ENCODE peak calls at places on chromosome 11, in four cellular contexts. R is left ventricle myocardium inferior; X is CD4-positive, alpha-beta memory T cell; C is skeletal muscle cell. O is an unnamed sample.

GRCh38 chr11:96098511-96099241 is 174.8 kb upstream of the MTMR2 start:
- DNase-seq in C (no peak), R (no peak), X (no peak), O (peak)

GRCh38 chr11:3956748-3957147 is 101.3 kb downstream of the STIM1 start:
- DNase-seq in X (no peak), R (no peak), C (no peak), O (no peak)

GRCh38 chr11:125410091-125410490 is 86.0 kb downstream of the FEZ1 start:
- DNase-seq in C (no peak), R (no peak), X (no peak), O (no peak)

GRCh38 chr11:35111171-35112055 is 27.6 kb upstream of the CD44 start:
- DNase-seq in X (no peak), R (no peak), C (no peak), O (peak)

GRCh38 chr11:86620796-86621575 is 51.4 kb downstream of the ME3 start:
- DNase-seq in X (no peak), R (no peak), C (no peak), O (peak)

GRCh38 chr11:117819096-117820040 is 5.2 kb downstream of the FXYD2 start:
- DNase-seq in X (no peak), C (no peak), R (peak), O (peak)

GRCh38 chr11:117998201-117998579 is 12.0 kb downstream of the IL10RA start:
- DNase-seq in X (no peak), C (no peak), R (no peak), O (no peak)

GRCh38 chr11:107040447-107041444 is 22.5 kb upstream of the GUCY1A2 start:
- DNase-seq in C (peak), X (no peak), R (no peak), O (peak)

GRCh38 chr11:43542734-43543133 is 137.8 kb upstream of the HSD17B12 start:
- DNase-seq in C (no peak), R (no peak), X (no peak), O (no peak)

GRCh38 chr11:121595717-121596156 is 143.0 kb upstream of the SORL1-AS1 start:
- DNase-seq in C (peak), R (no peak), X (no peak), O (peak)

GRCh38 chr11:75534291-75535038 is 8.7 kb upstream of the GDPD5 start:
- DNase-seq in R (no peak), X (no peak), C (no peak), O (no peak)

GRCh38 chr11:8721740-8722139 is 39.1 kb downstream of the RPL27A start:
- DNase-seq in C (no peak), R (no peak), X (no peak), O (peak)

GRCh38 chr11:67409261-67409666 is 5.4 kb downstream of the TBC1D10C start:
- DNase-seq in X (peak), C (no peak), R (no peak), O (no peak)

GRCh38 chr11:13891911-13892310 is 70.6 kb upstream of the SPON1 start:
- DNase-seq in X (no peak), R (no peak), C (no peak), O (no peak)

GRCh38 chr11:43021466-43021865 is 290.3 kb upstream of the API5 start:
- DNase-seq in C (no peak), X (no peak), R (no peak), O (no peak)

GRCh38 chr11:47010192-47010591 is 73.6 kb downstream of the CSTPP1 start:
- DNase-seq in X (no peak), C (no peak), R (no peak), O (peak)

GRCh38 chr11:117815262-117815803 is 9.2 kb downstream of the FXYD2 start:
- DNase-seq in X (peak), C (no peak), R (no peak), O (no peak)

GRCh38 chr11:28259177-28259843 is 151.1 kb downstream of the METTL15 start:
- DNase-seq in R (no peak), X (no peak), C (no peak), O (no peak)

GRCh38 chr11:18010271-18010670 is 2.6 kb downstream of the SERGEF start:
- DNase-seq in C (no peak), X (peak), R (no peak), O (no peak)

GRCh38 chr11:121282376-121282775 is 10.2 kb upstream of the SC5D start:
- DNase-seq in C (no peak), R (no peak), X (no peak), O (no peak)

GRCh38 chr11:33017478-33017877 is 1.8 kb downstream of the DEPDC7 start:
- DNase-seq in X (no peak), R (no peak), C (no peak), O (no peak)

GRCh38 chr11:103673773-103674172 is 362.7 kb upstream of the DDI1 start:
- DNase-seq in C (no peak), R (no peak), X (no peak), O (peak)

GRCh38 chr11:33933607-33934006 is 41.7 kb upstream of the LMO2 start:
- DNase-seq in C (no peak), R (no peak), X (no peak), O (no peak)

GRCh38 chr11:40338739-40339138 is 1120.7 kb downstream of the LRRC4C start:
- DNase-seq in C (peak), R (no peak), X (no peak), O (peak)

GRCh38 chr11:76635991-76636520 is 34.5 kb downstream of the LRRC32 start:
- DNase-seq in X (no peak), C (no peak), R (no peak), O (no peak)

GRCh38 chr11:83475741-83476140 is 189.6 kb upstream of the CCDC90B start:
- DNase-seq in R (no peak), X (no peak), C (no peak), O (no peak)

GRCh38 chr11:22775248-22775647 is 54.4 kb downstream of the SVIP start:
- DNase-seq in X (no peak), R (no peak), C (no peak), O (no peak)

GRCh38 chr11:128776434-128777284 is 82.8 kb downstream of the FLI1 start:
- DNase-seq in X (peak), R (peak), C (no peak), O (peak)

GRCh38 chr11:94629741-94630140 is 62.6 kb downstream of the PIWIL4 start:
- DNase-seq in R (no peak), X (no peak), C (no peak), O (no peak)

GRCh38 chr11:115501895-115502589 is 2.2 kb downstream of the CADM1 start:
- DNase-seq in C (no peak), X (no peak), R (no peak), O (no peak)

GRCh38 chr11:17489729-17490128 is 13.1 kb upstream of the ABCC8 start:
- DNase-seq in R (no peak), X (no peak), C (no peak), O (no peak)

GRCh38 chr11:131063638-131064037 is 147.4 kb upstream of the SNX19 start:
- DNase-seq in R (no peak), X (no peak), C (no peak), O (no peak)

GRCh38 chr11:118666331-118666730 is 13.1 kb downstream of the TREH start:
- DNase-seq in R (no peak), C (no peak), X (no peak), O (no peak)

DNA sequence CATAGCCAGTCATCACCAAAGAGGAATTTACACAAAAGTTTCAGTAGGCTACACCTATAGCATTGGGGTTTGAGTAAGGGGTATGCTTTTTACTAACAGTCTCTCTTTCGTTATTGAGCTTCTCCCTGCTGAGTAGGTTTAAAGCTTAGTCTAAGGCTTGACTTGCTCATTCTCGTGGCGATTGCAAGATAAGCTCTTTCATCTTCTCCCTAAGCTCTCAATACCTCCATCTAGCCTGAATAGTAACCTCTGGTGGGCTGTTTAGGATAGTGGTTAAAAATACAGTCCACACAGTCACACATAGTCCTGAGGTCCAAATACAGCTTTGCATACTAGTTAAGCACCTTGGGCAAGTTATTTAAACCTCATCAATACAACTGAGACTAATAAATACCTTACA is 65.6 kb downstream of the IMMP1L start:
- DNase-seq in R (no peak), X (no peak), C (no peak), O (no peak)
- H3K4me3 ChIP-seq in R (no peak), X (no peak), C (no peak), O (no peak)

DNA sequence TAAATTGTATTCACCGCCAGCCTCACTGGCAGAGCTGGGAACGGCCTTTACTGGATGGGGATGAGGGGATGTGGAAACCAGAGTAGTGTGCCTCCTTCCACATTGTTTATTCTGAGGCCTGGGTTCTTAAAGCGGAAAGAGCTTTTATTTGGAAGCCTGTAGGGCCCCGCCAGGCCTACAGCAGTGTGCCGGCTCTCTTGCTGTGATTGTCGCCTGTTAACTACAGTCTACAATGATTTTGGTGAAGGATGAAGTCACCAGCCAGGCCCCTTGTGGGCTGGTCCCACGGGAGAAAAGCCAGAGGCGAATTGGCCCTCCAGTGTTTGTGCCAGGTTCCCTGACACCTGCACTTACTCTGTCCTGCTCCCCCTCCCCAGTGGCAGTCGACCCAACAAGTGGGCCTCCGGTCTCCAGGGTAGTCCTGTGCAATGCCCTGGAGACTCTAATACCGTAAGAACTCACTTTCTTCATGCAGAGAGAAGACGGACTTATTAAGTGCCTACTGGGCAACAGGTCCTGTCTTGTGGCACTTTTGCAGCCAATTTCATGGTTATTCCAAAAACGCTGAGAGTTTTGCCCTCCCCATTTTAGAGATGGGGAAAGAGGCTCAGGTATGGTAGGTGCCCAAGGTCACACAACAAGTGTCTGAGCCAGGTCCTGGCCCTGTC is 1.2 kb downstream of the MICAL2 start:
- DNase-seq in X (no peak), C (no peak), R (no peak), O (peak)
- H3K4me3 ChIP-seq in X (peak), C (peak), R (peak), O (peak)

DNA sequence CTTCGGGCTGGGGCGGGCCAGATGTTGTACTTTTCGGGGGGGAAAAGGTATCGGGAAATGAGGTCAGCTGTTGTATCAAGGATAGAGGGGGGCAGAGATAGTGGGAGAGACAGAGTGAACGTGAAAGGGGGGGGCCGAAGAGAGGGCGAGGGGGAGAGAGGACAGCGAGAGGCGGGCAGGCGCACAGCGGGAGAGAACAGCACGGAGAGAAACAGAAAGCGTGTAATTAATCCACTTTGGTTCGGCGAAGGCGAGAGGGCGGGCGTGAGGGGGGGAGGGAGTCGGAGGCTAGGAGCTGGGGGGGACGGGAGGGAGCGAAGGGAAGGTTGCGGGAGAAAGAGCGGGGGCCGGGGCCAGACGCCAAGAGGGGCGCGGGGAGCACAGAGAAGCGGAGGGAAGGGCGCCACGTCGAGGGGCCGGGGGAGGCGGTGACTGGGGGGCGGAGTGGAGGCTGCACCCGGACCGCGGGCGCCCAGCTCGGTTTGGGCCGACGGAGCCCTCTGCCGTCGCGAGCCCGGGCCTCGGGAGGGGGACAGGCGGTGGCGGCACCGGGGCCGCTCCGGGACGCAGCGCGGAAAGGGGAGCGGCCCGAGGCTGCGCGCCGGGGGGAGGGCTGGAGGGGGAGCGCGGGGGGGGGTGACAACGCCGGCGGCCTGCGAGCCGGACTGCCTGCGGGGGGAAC is 612 bp downstream of the IGF2 start:
- DNase-seq in X (no peak), C (no peak), R (no peak), O (no peak)
- H3K4me3 ChIP-seq in X (no peak), C (peak), R (peak), O (no peak)

GRCh38 chr11:122983438-122984185 is 2.0 kb upstream of the BSX start:
- DNase-seq in X (no peak), R (no peak), C (no peak), O (no peak)
- H3K4me3 ChIP-seq in X (peak), R (peak), C (peak), O (peak)

GRCh38 chr11:84720706-84721402 is 906.3 kb downstream of the DLG2 start:
- DNase-seq in R (peak), C (no peak), X (no peak), O (peak)
- H3K4me3 ChIP-seq in R (peak), C (peak), X (no peak), O (peak)

DNA sequence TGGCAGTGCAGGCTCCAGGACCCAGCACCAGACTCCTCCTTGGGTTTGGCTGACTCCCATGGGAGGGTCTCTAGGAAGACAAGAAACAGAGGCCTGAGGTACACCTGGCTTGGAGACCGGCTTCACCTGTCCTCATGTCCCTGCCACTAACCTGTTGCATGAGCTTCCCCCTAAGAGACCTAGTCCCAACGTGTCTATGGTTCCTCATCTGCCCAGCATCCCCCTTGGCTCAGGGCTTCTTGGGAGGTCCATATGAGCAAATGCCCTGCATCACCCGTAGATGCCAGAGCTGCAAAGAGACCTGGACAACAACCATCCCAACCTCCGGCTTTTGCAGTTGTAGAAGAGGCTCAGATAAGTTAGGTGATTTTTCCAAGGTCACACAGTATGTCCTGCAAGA is 123.5 kb downstream of the BUD13 start:
- DNase-seq in X (no peak), C (no peak), R (no peak), O (no peak)
- H3K4me3 ChIP-seq in X (no peak), C (no peak), R (no peak), O (no peak)

DNA sequence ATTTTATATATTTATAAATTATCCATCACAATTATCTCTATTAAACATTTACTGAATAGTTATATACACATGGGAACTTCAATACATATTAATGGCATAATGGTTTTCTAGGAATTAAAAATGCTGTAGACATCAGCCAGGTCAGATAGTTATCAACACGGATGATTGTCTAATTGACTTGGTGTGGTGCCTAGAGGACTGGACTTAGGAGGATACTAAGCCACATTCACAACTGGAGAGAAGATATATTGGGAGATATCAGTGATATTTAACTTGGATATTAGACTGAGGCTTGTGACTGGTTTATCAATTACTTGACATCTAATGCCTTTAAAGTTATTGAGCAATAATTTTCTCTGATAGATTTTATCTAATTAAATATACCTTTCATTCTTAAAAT is 794.5 kb upstream of the ANO3 start:
- DNase-seq in X (no peak), R (no peak), C (no peak), O (no peak)
- H3K4me3 ChIP-seq in X (no peak), R (no peak), C (no peak), O (no peak)

GRCh38 chr11:64641596-64642417 is 50.8 kb downstream of the SLC22A12 start:
- DNase-seq in C (no peak), R (no peak), X (no peak), O (no peak)
- H3K4me3 ChIP-seq in C (no peak), R (peak), X (no peak), O (no peak)

GRCh38 chr11:60768202-60768601 is 11.5 kb downstream of the MS4A15 start:
- DNase-seq in X (no peak), C (no peak), R (no peak), O (no peak)

GRCh38 chr11:60771879-60772525 is 13.1 kb upstream of the MS4A10 start:
- DNase-seq in C (no peak), X (no peak), R (no peak), O (no peak)

GRCh38 chr11:60769273-60769672 is 12.6 kb downstream of the MS4A15 start:
- DNase-seq in C (no peak), X (no peak), R (no peak), O (no peak)

GRCh38 chr11:60771146-60771545 is 14.0 kb upstream of the MS4A10 start:
- DNase-seq in C (no peak), X (no peak), R (no peak), O (no peak)

GRCh38 chr11:60769811-60770210 is 13.1 kb downstream of the MS4A15 start:
- DNase-seq in X (no peak), R (no peak), C (no peak), O (no peak)
- H3K4me3 ChIP-seq in X (no peak), R (no peak), C (no peak), O (no peak)

GRCh38 chr11:59152312-59152967 is 9.8 kb downstream of the FAM111A start:
- DNase-seq in R (no peak), X (no peak), C (no peak), O (no peak)
- H3K4me3 ChIP-seq in R (no peak), X (no peak), C (no peak), O (no peak)